ENCODE peak calls at places on chromosomes 4 and X, in nine cellular contexts. One of them, this sample, is unnamed.

GRCh38 chrX:19133784-19134183 is 11.5 kb upstream of the ADGRG2 start:
- DNase-seq in body of pancreas: no peak
- DNase-seq in A549: no peak
- DNase-seq in sigmoid colon: no peak
- DNase-seq in HCT116: no peak
- DNase-seq in uterus: no peak
- DNase-seq in stomach: no peak
- DNase-seq in K562: no peak
- DNase-seq in H1: no peak
- DNase-seq in this sample: no peak

GRCh38 chr4:156958276-156959074 is 13.1 kb downstream of the PDGFC start:
- DNase-seq in body of pancreas: no peak
- DNase-seq in A549: no peak
- DNase-seq in sigmoid colon: no peak
- DNase-seq in HCT116: no peak
- DNase-seq in uterus: no peak
- DNase-seq in stomach: no peak
- DNase-seq in K562: no peak
- DNase-seq in H1: no peak
- DNase-seq in this sample: no peak

GRCh38 chr4:22668301-22668700 is 24.4 kb upstream of the GBA3 start:
- DNase-seq in body of pancreas: no peak
- DNase-seq in A549: no peak
- DNase-seq in sigmoid colon: no peak
- DNase-seq in HCT116: no peak
- DNase-seq in uterus: no peak
- DNase-seq in stomach: no peak
- DNase-seq in K562: no peak
- DNase-seq in H1: no peak
- DNase-seq in this sample: no peak

GRCh38 chr4:99683913-99684312 is 26.3 kb upstream of the C4orf54 start:
- DNase-seq in body of pancreas: no peak
- DNase-seq in A549: no peak
- DNase-seq in sigmoid colon: no peak
- DNase-seq in HCT116: no peak
- DNase-seq in uterus: no peak
- DNase-seq in stomach: no peak
- DNase-seq in K562: no peak
- DNase-seq in H1: no peak
- DNase-seq in this sample: no peak

GRCh38 chr4:150999091-150999490 is 16.0 kb downstream of the LRBA start:
- DNase-seq in body of pancreas: no peak
- DNase-seq in A549: no peak
- DNase-seq in sigmoid colon: no peak
- DNase-seq in HCT116: no peak
- DNase-seq in uterus: no peak
- DNase-seq in stomach: no peak
- DNase-seq in K562: no peak
- DNase-seq in H1: no peak
- DNase-seq in this sample: no peak

GRCh38 chr4:32631824-32632223 is 1911.7 kb downstream of the PCDH7 start:
- DNase-seq in body of pancreas: no peak
- DNase-seq in A549: no peak
- DNase-seq in sigmoid colon: no peak
- DNase-seq in HCT116: no peak
- DNase-seq in uterus: no peak
- DNase-seq in stomach: no peak
- DNase-seq in K562: no peak
- DNase-seq in H1: no peak
- DNase-seq in this sample: no peak

GRCh38 chr4:6472008-6472386 is 417 bp downstream of the PPP2R2C start:
- DNase-seq in body of pancreas: no peak
- DNase-seq in A549: no peak
- DNase-seq in sigmoid colon: peak; percentile 28
- DNase-seq in HCT116: no peak
- DNase-seq in uterus: no peak
- DNase-seq in stomach: no peak
- DNase-seq in K562: no peak
- DNase-seq in H1: no peak
- DNase-seq in this sample: no peak

GRCh38 chrX:44451056-44451455 is 91.6 kb downstream of the FUNDC1 start:
- DNase-seq in body of pancreas: no peak
- DNase-seq in A549: no peak
- DNase-seq in sigmoid colon: no peak
- DNase-seq in HCT116: no peak
- DNase-seq in uterus: no peak
- DNase-seq in stomach: no peak
- DNase-seq in K562: no peak
- DNase-seq in H1: no peak
- DNase-seq in this sample: no peak

GRCh38 chrX:57211906-57212305 is 74.6 kb upstream of the FAAH2 start:
- DNase-seq in body of pancreas: no peak
- DNase-seq in A549: no peak
- DNase-seq in sigmoid colon: no peak
- DNase-seq in HCT116: no peak
- DNase-seq in uterus: no peak
- DNase-seq in stomach: no peak
- DNase-seq in K562: no peak
- DNase-seq in H1: no peak
- DNase-seq in this sample: no peak

GRCh38 chr4:147691820-147692219 is 7.9 kb upstream of the PRMT9 start:
- DNase-seq in body of pancreas: no peak
- DNase-seq in A549: no peak
- DNase-seq in sigmoid colon: no peak
- DNase-seq in HCT116: no peak
- DNase-seq in uterus: no peak
- DNase-seq in stomach: no peak
- DNase-seq in K562: no peak
- DNase-seq in H1: no peak
- DNase-seq in this sample: no peak

GRCh38 chr4:124509151-124509550 is 203.4 kb downstream of the ANKRD50 start:
- DNase-seq in body of pancreas: no peak
- DNase-seq in A549: no peak
- DNase-seq in sigmoid colon: no peak
- DNase-seq in HCT116: no peak
- DNase-seq in uterus: no peak
- DNase-seq in stomach: no peak
- DNase-seq in K562: no peak
- DNase-seq in H1: no peak
- DNase-seq in this sample: no peak

GRCh38 chr4:189202869-189203271 is 737.8 kb upstream of the FRG1 start:
- DNase-seq in body of pancreas: no peak
- DNase-seq in A549: peak; percentile 19
- DNase-seq in sigmoid colon: no peak
- DNase-seq in HCT116: no peak
- DNase-seq in uterus: no peak
- DNase-seq in stomach: no peak
- DNase-seq in K562: no peak
- DNase-seq in H1: no peak
- DNase-seq in this sample: no peak

GRCh38 chrX:111719426-111720210 is 38.6 kb downstream of the ALG13 start:
- DNase-seq in body of pancreas: no peak
- DNase-seq in A549: peak; percentile 3
- DNase-seq in sigmoid colon: no peak
- DNase-seq in HCT116: no peak
- DNase-seq in uterus: no peak
- DNase-seq in stomach: no peak
- DNase-seq in K562: no peak
- DNase-seq in H1: no peak
- DNase-seq in this sample: no peak

GRCh38 chr4:119082661-119083060 is 53.0 kb upstream of the MYOZ2 start:
- DNase-seq in body of pancreas: no peak
- DNase-seq in A549: no peak
- DNase-seq in sigmoid colon: no peak
- DNase-seq in HCT116: no peak
- DNase-seq in uterus: no peak
- DNase-seq in stomach: no peak
- DNase-seq in K562: no peak
- DNase-seq in H1: no peak
- DNase-seq in this sample: no peak

DNA sequence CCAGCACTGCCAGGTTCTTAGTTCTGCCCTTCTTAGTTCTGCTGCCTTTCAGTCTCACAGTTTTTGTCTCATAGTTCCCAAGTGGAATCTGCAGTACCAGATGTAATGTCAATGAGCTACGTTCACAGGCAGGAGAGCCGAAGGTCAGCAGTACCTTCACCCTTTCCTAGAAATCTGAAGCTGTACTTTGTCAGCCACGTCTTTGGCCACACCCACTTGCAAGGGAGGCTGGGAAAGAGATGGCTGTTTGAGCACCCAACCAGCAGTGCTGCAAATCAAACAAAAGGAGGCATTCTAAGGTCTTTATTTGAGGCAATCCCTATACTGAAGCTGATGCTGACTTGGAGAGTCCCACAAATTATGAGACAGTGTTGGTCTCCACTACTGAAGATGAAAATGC is 199.1 kb upstream of the NPY2R start:
- DNase-seq in body of pancreas: no peak
- DNase-seq in A549: peak; percentile 1
- DNase-seq in sigmoid colon: no peak
- DNase-seq in HCT116: no peak
- DNase-seq in uterus: no peak
- DNase-seq in stomach: no peak
- DNase-seq in K562: no peak
- DNase-seq in H1: no peak
- DNase-seq in this sample: no peak
- H3K27ac ChIP-seq in body of pancreas: no peak overlapping the region
- H3K27ac ChIP-seq in A549: no peak overlapping the region
- H3K27ac ChIP-seq in sigmoid colon: no peak overlapping the region
- H3K27ac ChIP-seq in HCT116: no peak overlapping the region
- H3K27ac ChIP-seq in uterus: no peak overlapping the region
- H3K27ac ChIP-seq in stomach: no peak overlapping the region
- H3K27ac ChIP-seq in K562: no peak overlapping the region
- H3K27ac ChIP-seq in H1: no peak overlapping the region
- H3K27ac ChIP-seq in this sample: no peak overlapping the region

GRCh38 chr4:40299126-40299525 is 36.0 kb upstream of the CHRNA9 start:
- DNase-seq in body of pancreas: no peak
- DNase-seq in A549: no peak
- DNase-seq in sigmoid colon: no peak
- DNase-seq in HCT116: no peak
- DNase-seq in uterus: no peak
- DNase-seq in stomach: no peak
- DNase-seq in K562: no peak
- DNase-seq in H1: no peak
- DNase-seq in this sample: no peak
- H3K4me1 ChIP-seq in body of pancreas: no peaks in the 10 kb centered on the region
- H3K4me1 ChIP-seq in A549: peaks cover 14% of the 10 kb centered on the region
- H3K4me1 ChIP-seq in sigmoid colon: no peaks in the 10 kb centered on the region
- H3K4me1 ChIP-seq in HCT116: no peaks in the 10 kb centered on the region
- H3K4me1 ChIP-seq in uterus: no peaks in the 10 kb centered on the region
- H3K4me1 ChIP-seq in stomach: peaks cover 19% of the 10 kb centered on the region
- H3K4me1 ChIP-seq in K562: no peaks in the 10 kb centered on the region
- H3K4me1 ChIP-seq in H1: no peaks in the 10 kb centered on the region
- H3K4me1 ChIP-seq in this sample: no peaks in the 10 kb centered on the region

DNA sequence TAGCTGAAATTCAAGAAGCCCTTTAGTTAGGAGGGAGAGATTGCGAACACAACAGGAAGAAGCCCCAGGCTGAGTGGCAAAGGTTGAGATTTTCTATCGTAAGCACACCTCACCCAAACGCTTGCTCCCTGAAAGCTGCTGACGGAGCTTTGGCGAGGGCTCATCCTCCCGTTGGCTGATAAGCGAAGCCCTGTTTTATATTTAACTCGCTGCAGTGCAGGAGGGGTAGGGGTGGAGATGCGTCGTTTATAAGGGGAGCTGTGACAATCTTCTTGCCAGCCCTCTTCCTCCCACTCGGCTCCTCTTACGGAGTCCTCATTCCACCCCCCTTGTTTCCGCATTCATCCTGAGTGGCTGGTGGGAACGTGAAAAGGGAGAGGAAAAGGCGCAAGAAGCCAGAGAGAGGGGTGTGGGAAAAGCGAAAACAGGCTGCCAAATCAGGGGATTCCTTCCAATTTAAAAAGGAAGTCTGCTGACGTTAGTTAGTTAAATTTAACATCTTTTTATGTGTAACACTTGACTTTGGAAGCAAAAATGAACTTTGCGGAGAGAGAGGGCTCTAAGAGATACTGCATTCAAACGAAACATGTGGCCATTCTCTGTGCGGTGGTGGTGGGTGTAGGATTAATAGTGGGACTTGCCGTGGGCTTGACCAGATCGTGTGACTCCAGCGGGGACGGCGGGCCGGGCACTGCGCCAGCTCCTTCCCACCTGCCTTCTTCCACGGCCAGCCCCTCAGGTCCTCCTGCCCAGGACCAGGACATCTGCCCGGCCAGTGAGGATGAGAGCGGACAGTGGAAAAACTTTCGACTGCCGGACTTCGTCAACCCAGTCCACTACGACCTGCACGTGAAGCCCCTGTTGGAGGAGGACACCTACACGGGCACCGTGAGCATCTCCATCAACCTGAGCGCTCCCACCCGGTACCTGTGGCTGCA is at the start of gene ENPEP:
- DNase-seq in body of pancreas: peak; percentile 7
- DNase-seq in A549: no peak
- DNase-seq in sigmoid colon: peak; percentile 65
- DNase-seq in HCT116: no peak
- DNase-seq in uterus: peak; percentile 77
- DNase-seq in stomach: no peak
- DNase-seq in K562: no peak
- DNase-seq in H1: no peak
- DNase-seq in this sample: peak; percentile 91
- TF ChIP-seq POLR2A in body of pancreas: no peak
- TF ChIP-seq POLR2A in A549: no peak
- TF ChIP-seq POLR2A in sigmoid colon: no peak
- TF ChIP-seq POLR2A in HCT116: no peak
- TF ChIP-seq POLR2A in uterus: peak; percentile 33
- TF ChIP-seq POLR2A in stomach: no peak
- TF ChIP-seq POLR2A in K562: no peak
- TF ChIP-seq POLR2A in H1: no peak
- TF ChIP-seq POLR2A in this sample: peak; percentile 80

GRCh38 chr4:88008133-88008621 is 742 bp downstream of the PKD2 start:
- DNase-seq in body of pancreas: peak; percentile 30
- DNase-seq in A549: peak; percentile 30
- DNase-seq in sigmoid colon: peak; percentile 75
- DNase-seq in HCT116: no peak
- DNase-seq in uterus: no peak
- DNase-seq in stomach: peak; percentile 27
- DNase-seq in K562: peak; percentile 22
- DNase-seq in H1: no peak
- DNase-seq in this sample: peak; percentile 50

GRCh38 chr4:88008624-88009235 is 1.3 kb downstream of the PKD2 start:
- DNase-seq in body of pancreas: no peak
- DNase-seq in A549: peak; percentile 4
- DNase-seq in sigmoid colon: no peak
- DNase-seq in HCT116: no peak
- DNase-seq in uterus: no peak
- DNase-seq in stomach: no peak
- DNase-seq in K562: no peak
- DNase-seq in H1: no peak
- DNase-seq in this sample: no peak

GRCh38 chr4:88012652-88013051 is 5.2 kb downstream of the PKD2 start:
- DNase-seq in body of pancreas: no peak
- DNase-seq in A549: no peak
- DNase-seq in sigmoid colon: no peak
- DNase-seq in HCT116: no peak
- DNase-seq in uterus: no peak
- DNase-seq in stomach: no peak
- DNase-seq in K562: no peak
- DNase-seq in H1: no peak
- DNase-seq in this sample: no peak

GRCh38 chr4:88009871-88010270 is 2.4 kb downstream of the PKD2 start:
- DNase-seq in body of pancreas: no peak
- DNase-seq in A549: no peak
- DNase-seq in sigmoid colon: no peak
- DNase-seq in HCT116: no peak
- DNase-seq in uterus: no peak
- DNase-seq in stomach: no peak
- DNase-seq in K562: no peak
- DNase-seq in H1: no peak
- DNase-seq in this sample: no peak

GRCh38 chr4:88010921-88011320 is 3.5 kb downstream of the PKD2 start:
- DNase-seq in body of pancreas: no peak
- DNase-seq in A549: no peak
- DNase-seq in sigmoid colon: no peak
- DNase-seq in HCT116: no peak
- DNase-seq in uterus: no peak
- DNase-seq in stomach: no peak
- DNase-seq in K562: no peak
- DNase-seq in H1: no peak
- DNase-seq in this sample: no peak
- H3K27ac ChIP-seq in body of pancreas: peak overlapping the region; percentile 32
- H3K27ac ChIP-seq in A549: peak overlapping the region; percentile 32
- H3K27ac ChIP-seq in sigmoid colon: peak overlapping the region; percentile 94
- H3K27ac ChIP-seq in HCT116: no peak overlapping the region
- H3K27ac ChIP-seq in uterus: peak overlapping the region; percentile 99
- H3K27ac ChIP-seq in stomach: peak overlapping the region; percentile 28
- H3K27ac ChIP-seq in K562: no peak overlapping the region
- H3K27ac ChIP-seq in H1: no peak overlapping the region
- H3K27ac ChIP-seq in this sample: no peak overlapping the region